ENCODE peak calls at places on chromosomes 11 and 22, in six cellular contexts. A is SJCRH30, H is Peyer's patch, D is heart right ventricle, U is H9, P is ovary. X is an unnamed sample.
A peak's percentile ranks its signal among the peaks of the same experiment; 100 is the strongest.

GRCh38 chr22:23970201-23970641 is 3.5 kb downstream of the DDTL start:
- DNase-seq in A (no peak), D (no peak), P (no peak), H (no peak), U (no peak), X (no peak)

GRCh38 chr11:87866951-87867350 is 308.3 kb downstream of the RAB38 start:
- DNase-seq in A (peak; percentile 89), H (no peak), D (no peak), P (no peak), U (no peak), X (no peak)

GRCh38 chr22:40666151-40666848 is 13.0 kb upstream of the MCHR1 start:
- DNase-seq in D (no peak), A (no peak), U (no peak), P (peak; percentile 43), H (no peak), X (no peak)

GRCh38 chr11:64015510-64015909 is 20.2 kb upstream of the FLRT1 start:
- DNase-seq in A (no peak), P (no peak), H (no peak), U (no peak), D (no peak), X (no peak)

GRCh38 chr22:48057116-48057835 is 1294.8 kb downstream of the TBC1D22A start:
- DNase-seq in U (no peak), H (no peak), D (no peak), P (no peak), A (no peak), X (no peak)

GRCh38 chr11:44579172-44579804 is 13.8 kb downstream of the CD82 start:
- DNase-seq in P (no peak), A (no peak), H (no peak), U (no peak), D (peak; percentile 52), X (no peak)

GRCh38 chr22:43006753-43007152 is 8.2 kb downstream of the PACSIN2 start:
- DNase-seq in A (no peak), H (no peak), P (no peak), U (no peak), D (no peak), X (no peak)

GRCh38 chr11:8061555-8062428 is 19.2 kb upstream of the TUB start:
- DNase-seq in P (no peak), U (no peak), H (no peak), D (no peak), A (no peak), X (peak; percentile 31)

GRCh38 chr11:976431-977160 is 50.9 kb downstream of the AP2A2 start:
- DNase-seq in D (no peak), U (no peak), A (no peak), H (no peak), P (no peak), X (no peak)

GRCh38 chr22:32880906-32881596 is 79.5 kb downstream of the TIMP3 start:
- DNase-seq in P (peak; percentile 94), A (peak; percentile 95), D (peak; percentile 90), U (no peak), H (no peak), X (peak; percentile 58)

GRCh38 chr11:75563978-75564552 is 2.0 kb downstream of the SERPINH1 start:
- DNase-seq in D (peak; percentile 62), A (no peak), P (peak; percentile 71), H (no peak), U (peak; percentile 94), X (no peak)

GRCh38 chr11:910044-910588 is 494 bp downstream of the CHID1 start:
- DNase-seq in H (no peak), A (no peak), D (no peak), P (no peak), U (no peak), X (no peak)

GRCh38 chr11:128507936-128508335 is 79.4 kb downstream of the ETS1 start:
- DNase-seq in A (no peak), U (no peak), P (no peak), D (no peak), H (no peak), X (no peak)

GRCh38 chr11:128511712-128512111 is 75.6 kb downstream of the ETS1 start:
- DNase-seq in P (no peak), D (no peak), H (no peak), U (no peak), A (no peak), X (no peak)

GRCh38 chr11:128508785-128509518 is 78.4 kb downstream of the ETS1 start:
- DNase-seq in D (no peak), U (no peak), A (no peak), P (no peak), H (no peak), X (no peak)

GRCh38 chr11:128512478-128513127 is 74.8 kb downstream of the ETS1 start:
- DNase-seq in H (no peak), P (no peak), A (no peak), U (no peak), D (no peak), X (no peak)

GRCh38 chr11:128509990-128510389 is 77.4 kb downstream of the ETS1 start:
- DNase-seq in H (no peak), P (no peak), U (no peak), D (no peak), A (no peak), X (no peak)
- H3K4me1 ChIP-seq in H (peaks cover 61% of the 10 kb centered on the region), P (peaks cover 31% of the 10 kb centered on the region), U (peaks cover 6% of the 10 kb centered on the region), D (peaks cover 94% of the 10 kb centered on the region), A (peaks cover 11% of the 10 kb centered on the region), X (no peaks in the 10 kb centered on the region)

DNA sequence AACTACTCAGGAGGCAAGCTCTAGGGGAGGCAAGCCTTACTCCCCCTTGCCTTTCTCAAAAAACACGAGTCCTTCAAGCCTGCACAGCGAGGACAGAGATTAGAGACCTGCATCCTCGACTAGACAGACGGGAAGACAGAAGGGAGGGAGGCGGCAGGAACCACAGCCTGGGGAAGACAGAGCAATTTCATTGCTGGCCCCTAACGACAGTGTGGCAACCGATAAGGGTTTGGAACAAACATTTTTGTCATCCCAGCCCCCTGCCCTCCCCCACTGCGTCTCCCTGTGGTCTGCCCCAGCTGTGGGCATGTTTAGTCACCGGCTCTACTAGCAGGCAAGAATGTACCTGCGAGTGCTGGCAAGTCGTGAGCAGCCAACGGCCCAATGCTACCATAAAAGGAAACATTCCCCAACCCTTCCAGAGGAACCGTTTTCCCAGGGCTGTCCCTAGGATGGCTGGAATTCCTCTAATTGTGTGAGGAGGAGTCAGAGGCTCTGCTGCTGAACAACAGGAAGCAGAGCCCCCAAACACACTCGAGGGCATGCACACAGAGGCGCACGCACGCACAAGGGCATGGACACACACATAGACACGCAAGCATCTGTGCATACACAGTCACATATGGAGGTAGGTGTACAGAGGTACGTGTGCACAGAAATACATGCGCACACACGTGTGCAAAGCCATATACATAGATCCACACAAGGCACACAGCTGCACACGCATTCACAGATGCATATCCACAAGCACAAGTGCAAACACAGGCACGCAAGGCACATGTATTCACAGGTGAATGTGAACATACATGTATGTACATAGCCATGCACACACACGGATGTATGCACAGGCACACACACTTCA is 58.3 kb downstream of the MYH9 start:
- DNase-seq in U (peak; percentile 97), H (peak; percentile 47), A (peak; percentile 80), P (peak; percentile 52), D (no peak), X (peak; percentile 51)
- H3K4me1 ChIP-seq in U (peaks cover 12% of the 10 kb centered on the region), H (peaks cover 98% of the 10 kb centered on the region), A (peaks cover 70% of the 10 kb centered on the region), P (peaks cover 50% of the 10 kb centered on the region), D (peaks cover 100% of the 10 kb centered on the region), X (no peaks in the 10 kb centered on the region)

GRCh38 chr11:114287154-114287553 is 9.0 kb upstream of the NNMT start:
- DNase-seq in P (no peak), U (no peak), D (no peak), H (no peak), A (no peak), X (no peak)
- H3K4me1 ChIP-seq in P (peaks cover 4% of the 10 kb centered on the region), U (no peaks in the 10 kb centered on the region), D (peaks cover 9% of the 10 kb centered on the region), H (no peaks in the 10 kb centered on the region), A (peaks cover 62% of the 10 kb centered on the region), X (peaks cover 8% of the 10 kb centered on the region)

GRCh38 chr22:37898441-37899181 is 7.5 kb upstream of the MICALL1 start:
- DNase-seq in A (peak; percentile 72), D (no peak), P (no peak), H (no peak), U (peak; percentile 89), X (no peak)

GRCh38 chr22:37896939-37897338 is 9.2 kb upstream of the MICALL1 start:
- DNase-seq in U (no peak), D (no peak), H (no peak), A (no peak), P (no peak), X (no peak)

GRCh38 chr22:37897805-37898204 is 8.3 kb upstream of the MICALL1 start:
- DNase-seq in U (no peak), P (no peak), A (no peak), D (no peak), H (no peak), X (no peak)

GRCh38 chr22:37894939-37895670 is 11.0 kb upstream of the MICALL1 start:
- DNase-seq in U (peak; percentile 75), D (no peak), P (no peak), H (no peak), A (no peak), X (no peak)

DNA sequence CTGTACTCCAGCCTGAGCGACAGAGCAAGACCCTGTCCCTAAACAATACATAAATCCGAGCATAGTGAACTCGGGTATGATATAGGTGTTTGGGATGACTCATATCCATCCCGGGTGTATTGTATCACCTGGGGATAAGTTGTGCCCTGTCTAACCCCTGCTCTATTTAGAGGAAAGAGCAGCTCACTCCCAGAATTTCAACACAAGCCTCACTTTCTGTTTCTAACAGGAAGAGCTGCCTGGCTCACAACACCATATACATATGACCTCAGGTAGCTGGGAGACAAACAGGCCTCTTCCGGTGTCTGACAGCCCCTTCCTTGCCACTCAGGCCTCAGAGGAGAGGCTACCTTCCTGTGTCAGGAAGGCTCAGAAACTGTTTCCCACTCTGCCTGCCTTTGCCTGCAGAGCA is 9.9 kb upstream of the MICALL1 start:
- DNase-seq in P (no peak), H (peak; percentile 71), D (no peak), A (no peak), U (peak; percentile 50), X (no peak)
- H3K4me1 ChIP-seq in P (peaks cover 16% of the 10 kb centered on the region), H (peaks cover 34% of the 10 kb centered on the region), D (peaks cover 23% of the 10 kb centered on the region), A (peaks cover 14% of the 10 kb centered on the region), U (peaks cover 12% of the 10 kb centered on the region), X (no peaks in the 10 kb centered on the region)

DNA sequence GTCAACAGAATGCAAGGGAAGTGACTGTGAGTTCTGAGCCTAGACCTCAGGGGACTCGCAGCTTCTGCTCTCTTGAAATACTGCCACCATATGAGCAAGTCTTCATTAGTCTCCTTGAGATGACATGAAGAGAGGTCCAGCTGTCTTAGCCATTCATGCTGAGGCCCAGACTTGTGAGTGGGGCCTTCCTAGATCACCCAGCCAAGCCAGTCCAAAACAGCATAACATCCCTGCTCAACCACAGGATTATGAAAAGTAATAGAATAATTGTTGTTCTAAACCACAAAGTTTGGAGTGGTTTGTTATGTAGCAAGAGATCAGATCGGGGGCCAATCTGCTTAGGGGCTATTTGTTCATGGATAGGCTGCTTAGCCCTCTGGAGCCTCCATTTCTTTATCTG is 54.9 kb upstream of the HTATIP2 start:
- DNase-seq in A (peak; percentile 95), H (no peak), P (no peak), U (no peak), D (no peak), X (no peak)
- H3K4me1 ChIP-seq in A (peaks cover 70% of the 10 kb centered on the region), H (no peaks in the 10 kb centered on the region), P (no peaks in the 10 kb centered on the region), U (no peaks in the 10 kb centered on the region), D (no peaks in the 10 kb centered on the region), X (no peaks in the 10 kb centered on the region)

X was measured in right lobe of liver.